ENCODE peak calls at places on chromosomes 11 and 22, in four cellular contexts. One of them, this sample, is unnamed.

GRCh38 chr22:22865311-22866072 is 22.1 kb upstream of the IGLL5 start:
- DNase-seq in progenitor cell of endocrine pancreas: no peak
- DNase-seq in stomach: no peak
- DNase-seq in endothelial cell: no peak
- DNase-seq in this sample: no peak

GRCh38 chr22:31925056-31925455 is 19.3 kb upstream of the YWHAH start:
- DNase-seq in stomach: no peak
- DNase-seq in progenitor cell of endocrine pancreas: no peak
- DNase-seq in endothelial cell: no peak
- DNase-seq in this sample: no peak

GRCh38 chr11:130782361-130783221 is 133.7 kb downstream of the SNX19 start:
- DNase-seq in stomach: no peak
- DNase-seq in progenitor cell of endocrine pancreas: no peak
- DNase-seq in endothelial cell: no peak
- DNase-seq in this sample: no peak

GRCh38 chr22:36141481-36141880 is 19.1 kb downstream of the APOL3 start:
- DNase-seq in endothelial cell: no peak
- DNase-seq in stomach: no peak
- DNase-seq in progenitor cell of endocrine pancreas: no peak
- DNase-seq in this sample: no peak

GRCh38 chr11:122375687-122376399 is 259.8 kb upstream of the BLID start:
- DNase-seq in endothelial cell: no peak
- DNase-seq in stomach: no peak
- DNase-seq in progenitor cell of endocrine pancreas: no peak
- DNase-seq in this sample: no peak

GRCh38 chr11:69241075-69241740 is 52.7 kb upstream of the MYEOV start:
- DNase-seq in endothelial cell: no peak
- DNase-seq in progenitor cell of endocrine pancreas: no peak
- DNase-seq in stomach: peak; percentile 19
- DNase-seq in this sample: no peak

GRCh38 chr11:2306971-2307732 is 5.3 kb downstream of the TSPAN32 start:
- DNase-seq in stomach: no peak
- DNase-seq in progenitor cell of endocrine pancreas: no peak
- DNase-seq in endothelial cell: no peak
- DNase-seq in this sample: no peak

GRCh38 chr11:101436511-101437142 is 147.2 kb downstream of the TRPC6 start:
- DNase-seq in endothelial cell: peak; percentile 59
- DNase-seq in progenitor cell of endocrine pancreas: peak; percentile 30
- DNase-seq in stomach: peak; percentile 55
- DNase-seq in this sample: peak; percentile 61